ENCODE peak calls at places on chromosomes 4 and X, in five cellular contexts. J, F, O, D and V are unnamed samples.

GRCh38 chr4:140137654-140138053 is 16.3 kb downstream of the MAML3 start:
- DNase-seq in F (no peak), J (no peak), D (peak), O (no peak), V (peak)

GRCh38 chr4:31160146-31160545 is 440.0 kb downstream of the PCDH7 start:
- DNase-seq in O (no peak), F (no peak), J (no peak), D (no peak), V (no peak)

GRCh38 chr4:165328101-165328425 is 594 bp downstream of the MSMO1 start:
- DNase-seq in D (peak), F (no peak), J (no peak), O (no peak), V (no peak)

GRCh38 chrX:153919281-153919680 is 6.8 kb downstream of the ARHGAP4 start:
- DNase-seq in D (no peak), O (no peak), F (no peak), J (peak), V (no peak)

GRCh38 chr4:182140547-182140946 is 102.7 kb upstream of the TENM3 start:
- DNase-seq in F (no peak), O (no peak), J (no peak), D (no peak), V (no peak)

GRCh38 chr4:139875456-139875855 is 209.8 kb downstream of the MGST2 start:
- DNase-seq in D (no peak), O (no peak), F (peak), J (no peak), V (no peak)

GRCh38 chr4:53717064-53717549 is 125.8 kb upstream of the LNX1 start:
- DNase-seq in D (no peak), O (no peak), J (no peak), F (no peak), V (peak)

GRCh38 chrX:104488811-104489210 is 77.2 kb upstream of the IL1RAPL2 start:
- DNase-seq in F (no peak), O (no peak), D (no peak), J (no peak), V (peak)

GRCh38 chr4:187302456-187302855 is 578.8 kb upstream of the FAT1 start:
- DNase-seq in F (no peak), D (peak), O (no peak), J (no peak), V (peak)

GRCh38 chr4:157217708-157218107 is 2.8 kb upstream of the GRIA2 start:
- DNase-seq in J (no peak), O (peak), D (peak), F (no peak), V (peak)

GRCh38 chr4:69376450-69376849 is 96.2 kb downstream of the UGT2B28 start:
- DNase-seq in O (no peak), D (no peak), J (no peak), F (no peak), V (no peak)

GRCh38 chr4:74365761-74366160 is 816 bp downstream of the EREG start:
- DNase-seq in D (no peak), O (no peak), F (no peak), J (no peak), V (peak)

GRCh38 chr4:7141151-7141550 is 51.2 kb upstream of the SORCS2 start:
- DNase-seq in F (no peak), O (no peak), D (no peak), J (no peak), V (no peak)

GRCh38 chr4:25330905-25331816 is 18.6 kb downstream of the ZCCHC4 start:
- DNase-seq in F (no peak), J (no peak), O (peak), D (no peak), V (no peak)

GRCh38 chrX:53288173-53288572 is 6.8 kb upstream of the IQSEC2 start:
- DNase-seq in J (peak), F (no peak), D (peak), O (no peak), V (no peak)

GRCh38 chr4:20248155-20248558 is 3.5 kb upstream of the SLIT2 start:
- DNase-seq in F (peak), J (no peak), O (peak), D (peak), V (peak)

GRCh38 chr4:171532968-171533367 is 280.2 kb upstream of the GALNTL6 start:
- DNase-seq in F (no peak), J (no peak), D (no peak), O (no peak), V (no peak)

GRCh38 chrX:123282241-123282640 is 98.2 kb downstream of the GRIA3 start:
- DNase-seq in F (no peak), D (no peak), O (no peak), J (no peak), V (no peak)

GRCh38 chr4:137125011-137125410 is 407.3 kb downstream of the PCDH18 start:
- DNase-seq in O (peak), J (no peak), D (peak), F (peak), V (peak)

GRCh38 chrX:34810364-34810763 is 132.2 kb upstream of the FAM47B start:
- DNase-seq in O (peak), J (no peak), D (peak), F (no peak), V (peak)

GRCh38 chrX:30521440-30522182 is 56.0 kb downstream of the TASL start:
- DNase-seq in D (peak), F (no peak), O (peak), J (no peak), V (peak)

GRCh38 chr4:85736576-85736975 is 261.6 kb downstream of the ARHGAP24 start:
- DNase-seq in J (no peak), D (no peak), F (no peak), O (no peak), V (no peak)

GRCh38 chr4:108060164-108060563 is 70.5 kb downstream of the HADH start:
- DNase-seq in J (no peak), F (peak), D (peak), O (peak), V (peak)

GRCh38 chr4:176760468-176760867 is 32.3 kb downstream of the VEGFC start:
- DNase-seq in D (no peak), O (peak), J (no peak), F (no peak), V (no peak)

GRCh38 chr4:158754385-158755180 is 14.2 kb upstream of the FNIP2 start:
- DNase-seq in F (no peak), D (peak), O (peak), J (no peak), V (peak)

GRCh38 chr4:186757696-186758330 is 34.2 kb upstream of the FAT1 start:
- DNase-seq in D (no peak), F (no peak), O (no peak), J (no peak), V (peak)

GRCh38 chr4:99201687-99202086 is 17.4 kb downstream of the ADH6 start:
- DNase-seq in O (peak), J (no peak), F (no peak), D (peak), V (peak)

GRCh38 chr4:105140684-105141490 is 5.8 kb upstream of the TET2 start:
- DNase-seq in O (peak), F (peak), J (no peak), D (peak), V (peak)

GRCh38 chr4:176404591-176404990 is 84.8 kb downstream of the SPCS3 start:
- DNase-seq in J (no peak), O (peak), D (peak), F (no peak), V (peak)

GRCh38 chr4:43242611-43243010 is 350.1 kb downstream of the GRXCR1 start:
- DNase-seq in D (no peak), J (no peak), F (no peak), O (peak), V (peak)

GRCh38 chr4:40316782-40317635 is 18.1 kb upstream of the CHRNA9 start:
- DNase-seq in O (peak), F (peak), J (no peak), D (peak), V (peak)

GRCh38 chrX:151697537-151697936 is 2.3 kb downstream of the PRRG3 start:
- DNase-seq in J (no peak), F (no peak), O (peak), D (peak), V (peak)

GRCh38 chr4:78379991-78380739 is 171.4 kb upstream of the ANXA3 start:
- DNase-seq in D (peak), J (no peak), F (no peak), O (peak), V (peak)

GRCh38 chr4:3352918-3353594 is 60.2 kb downstream of the RGS12 start:
- DNase-seq in O (no peak), J (no peak), F (no peak), D (no peak), V (no peak)

GRCh38 chr4:129362685-129363274 is 266.8 kb downstream of the C4orf33 start:
- DNase-seq in J (no peak), O (peak), F (peak), D (peak), V (peak)